ENCODE peak calls at places on chromosome 17, in ten cellular contexts. I is body of pancreas, G is heart right ventricle, A is MCF 10A, S is OCI-LY7, T is H9, E is cardiac muscle cell, O is bronchial epithelial cell, C is colonic mucosa, M is epithelial cell of esophagus. B is an unnamed sample.
A peak's percentile ranks its signal among the peaks of the same experiment; 100 is the strongest.

GRCh38 chr17:5508855-5509254 is 22.5 kb downstream of the MIS12 start:
- DNase-seq in O (peak; percentile 76), I (no peak), M (peak; percentile 65), T (peak; percentile 77), G (no peak), S (no peak), A (no peak), E (peak; percentile 27), C (no peak), B (no peak)

GRCh38 chr17:29855686-29856085 is 74.3 kb downstream of the SSH2 start:
- DNase-seq in M (peak; percentile 55), A (peak; percentile 29), O (peak; percentile 62), E (peak; percentile 64), S (no peak), C (no peak), T (no peak), I (no peak), G (no peak), B (no peak)

GRCh38 chr17:68868708-68869107 is 86.5 kb downstream of the ABCA8 start:
- DNase-seq in A (peak; percentile 61), I (peak; percentile 41), C (no peak), G (no peak), S (no peak), T (no peak), O (no peak), E (peak; percentile 48), M (no peak), B (no peak)

GRCh38 chr17:37607637-37608368 is 1.4 kb downstream of the SYNRG start:
- DNase-seq in O (no peak), S (peak; percentile 88), C (no peak), I (no peak), M (no peak), A (no peak), E (no peak), T (no peak), G (no peak), B (no peak)

GRCh38 chr17:51869387-51869786 is 289.1 kb downstream of the CA10 start:
- DNase-seq in C (peak; percentile 31), O (peak; percentile 30), G (no peak), M (peak; percentile 59), T (peak; percentile 54), A (peak; percentile 64), I (no peak), E (peak; percentile 1), S (peak; percentile 19), B (no peak)

GRCh38 chr17:62671553-62671952 is 44.1 kb downstream of the MRC2 start:
- DNase-seq in O (peak; percentile 85), T (peak; percentile 37), E (no peak), C (peak; percentile 42), I (peak; percentile 46), S (no peak), G (no peak), M (peak; percentile 91), A (peak; percentile 85), B (no peak)

GRCh38 chr17:43591750-43592562 is 45.8 kb upstream of the ETV4 start:
- DNase-seq in C (peak; percentile 62), M (peak; percentile 85), E (peak; percentile 90), O (peak; percentile 9), I (peak; percentile 30), A (peak; percentile 62), G (peak; percentile 79), T (no peak), S (no peak), B (no peak)

GRCh38 chr17:4329838-4330237 is 36.6 kb downstream of the UBE2G1 start:
- DNase-seq in S (no peak), E (peak; percentile 83), O (peak; percentile 100), G (no peak), M (peak; percentile 98), T (no peak), A (peak; percentile 86), C (no peak), I (no peak), B (peak; percentile 94)

GRCh38 chr17:65287040-65287439 is 149.9 kb downstream of the RGS9 start:
- DNase-seq in E (peak; percentile 60), T (peak; percentile 29), A (no peak), G (no peak), C (no peak), I (no peak), S (no peak), M (no peak), O (no peak), B (no peak)

GRCh38 chr17:75878174-75878998 is at the start of gene TRIM47:
- DNase-seq in G (peak; percentile 85), O (peak; percentile 26), E (peak; percentile 89), I (peak; percentile 73), T (peak; percentile 69), C (peak; percentile 78), S (no peak), M (peak; percentile 52), A (peak; percentile 64), B (no peak)

GRCh38 chr17:14209215-14209614 is 27.4 kb downstream of the CDRT15 start:
- DNase-seq in G (no peak), C (no peak), I (no peak), O (no peak), T (no peak), A (no peak), E (no peak), M (no peak), S (no peak), B (no peak)

GRCh38 chr17:68197997-68198930 is 49.6 kb upstream of the AMZ2 start:
- DNase-seq in T (peak; percentile 74), O (peak; percentile 21), I (no peak), A (no peak), E (no peak), G (no peak), C (no peak), S (no peak), M (peak; percentile 69), B (no peak)

GRCh38 chr17:76051571-76051970 is 20.7 kb downstream of the SRP68 start:
- DNase-seq in C (peak; percentile 53), S (no peak), G (no peak), E (no peak), I (no peak), M (no peak), A (no peak), O (no peak), T (no peak), B (no peak)

GRCh38 chr17:16439867-16440351 is 24.5 kb downstream of the TRPV2 start:
- DNase-seq in A (peak; percentile 34), I (peak; percentile 60), G (no peak), E (peak; percentile 45), S (peak; percentile 51), C (no peak), T (no peak), O (peak; percentile 55), M (peak; percentile 48), B (no peak)

GRCh38 chr17:61389670-61390478 is 9.8 kb upstream of the TBX2 start:
- DNase-seq in E (peak; percentile 65), C (no peak), M (peak; percentile 37), G (peak; percentile 68), O (no peak), S (peak; percentile 42), I (no peak), T (peak; percentile 85), A (peak; percentile 52), B (no peak)

GRCh38 chr17:76080207-76080933 is 1.4 kb downstream of the ZACN start:
- DNase-seq in G (no peak), S (no peak), E (no peak), I (no peak), T (peak; percentile 62), O (no peak), C (no peak), A (no peak), M (no peak), B (no peak)

GRCh38 chr17:44842748-44843147 is 4.9 kb upstream of the HIGD1B start:
- DNase-seq in T (peak; percentile 67), G (no peak), E (no peak), O (no peak), A (no peak), C (no peak), S (no peak), I (no peak), M (no peak), B (no peak)

DNA sequence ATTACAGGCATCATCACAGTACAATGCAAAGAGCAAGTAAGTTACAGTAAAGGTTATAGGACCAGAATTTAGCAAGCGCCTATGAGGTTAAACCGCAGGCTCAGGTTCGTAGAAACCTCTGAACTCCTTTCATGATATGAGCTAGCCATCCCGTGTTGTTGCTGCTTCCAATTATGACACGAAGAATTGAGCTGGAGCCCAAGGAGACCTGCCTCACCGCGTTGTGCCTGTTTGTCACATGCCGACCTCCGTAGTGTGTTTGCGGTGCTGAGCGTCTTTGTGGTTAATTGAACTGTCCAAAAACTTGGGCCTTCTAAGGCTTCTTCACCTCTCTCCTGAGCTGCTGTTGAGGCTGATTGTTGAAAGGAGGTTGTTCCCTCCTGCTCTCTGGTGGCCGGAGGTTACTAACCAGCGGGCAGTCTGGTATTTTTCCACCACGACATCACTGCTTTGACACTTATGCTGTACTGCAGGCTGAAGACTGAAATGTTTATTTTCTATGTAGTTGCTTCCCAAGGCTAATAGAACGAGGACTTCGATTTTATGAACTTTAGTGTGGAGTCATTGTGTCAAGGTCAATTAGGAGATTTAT is 67.5 kb downstream of the SEC14L1 start:
- DNase-seq in E (peak; percentile 50), C (no peak), M (no peak), O (no peak), S (no peak), A (no peak), G (no peak), I (peak; percentile 80), T (no peak), B (no peak)
- TF ChIP-seq CTCF in E (peak; percentile 24), C (no peak), M (no peak), O (no peak), S (no peak), A (no peak), G (peak; percentile 51), I (peak; percentile 73), T (no peak), B (peak; percentile 33)

GRCh38 chr17:57955183-57955952 is at the start of gene CUEDC1:
- DNase-seq in A (peak; percentile 53), C (peak; percentile 78), I (peak; percentile 85), O (no peak), M (peak; percentile 61), S (peak; percentile 46), G (peak; percentile 90), T (peak; percentile 66), E (peak; percentile 70), B (no peak)
- TF ChIP-seq CTCF in A (peak; percentile 23), C (no peak), I (peak; percentile 68), O (peak; percentile 19), M (peak; percentile 26), S (peak; percentile 16), G (no peak), T (peak; percentile 44), E (no peak), B (peak; percentile 68)

GRCh38 chr17:50052241-50052788 is 3.6 kb upstream of the ITGA3 start:
- DNase-seq in I (no peak), A (no peak), G (no peak), S (no peak), C (peak; percentile 47), O (no peak), M (no peak), T (peak; percentile 30), E (no peak), B (no peak)
- TF ChIP-seq CTCF in I (no peak), A (no peak), G (no peak), S (no peak), C (no peak), O (no peak), M (no peak), T (no peak), E (no peak), B (no peak)

DNA sequence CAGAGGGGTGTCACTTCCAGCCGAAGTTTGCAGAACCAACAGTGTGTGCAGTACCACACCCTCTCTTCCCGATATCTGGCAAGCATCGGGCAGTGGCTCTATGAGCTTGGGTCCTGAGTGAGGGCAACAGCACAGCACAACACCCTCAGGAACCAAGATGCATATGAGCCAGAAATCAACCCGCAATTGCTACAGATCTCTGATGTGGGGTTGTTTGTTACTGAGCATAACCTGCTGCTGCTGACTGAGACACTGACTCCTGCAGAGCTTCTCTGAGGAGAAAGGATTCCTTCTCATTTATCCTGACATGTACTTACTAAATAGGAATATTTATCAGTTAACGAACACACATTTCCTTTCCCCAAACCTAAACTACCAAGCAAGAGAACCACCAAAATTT is 218.3 kb downstream of the RBFOX3 start:
- DNase-seq in C (no peak), M (peak; percentile 1), E (no peak), A (no peak), I (no peak), T (no peak), G (no peak), S (no peak), O (no peak), B (no peak)
- TF ChIP-seq CTCF in C (no peak), M (no peak), E (no peak), A (no peak), I (no peak), T (no peak), G (no peak), S (no peak), O (no peak), B (no peak)

B was measured in AG04449.